ENCODE peak calls at places on chromosomes 4 and X, in nine cellular contexts. S is iris pigment epithelial cell; D is stimulated activated CD8-positive, alpha-beta memory T cell treated with anti-CD3 and anti-CD28 coated beads, Interleukin-15, amount 100 ng/mL, for 48 hours; K is endothelial cell of umbilical vein; U is renal cortical epithelial cell; I is substantia nigra; C is Peyer's patch; Z is NCI-H1105 treated with DMSO at 0.1 percent for 48 hours; O is NCI-H446. L is an unnamed sample.

GRCh38 chr4:38464328-38464727 is 199.7 kb upstream of the KLF3 start:
- DNase-seq in S (no peak), D (no peak), K (no peak), U (no peak), I (no peak), C (no peak), Z (no peak), O (no peak), L (peak; percentile 32)

GRCh38 chrX:69388526-69388925 is 115.6 kb upstream of the NALF2 start:
- DNase-seq in S (no peak), D (no peak), K (no peak), U (no peak), I (no peak), C (no peak), Z (peak; percentile 24), O (peak; percentile 85), L (no peak)

GRCh38 chrX:69031971-69032391 is 133.3 kb downstream of the PJA1 start:
- DNase-seq in S (no peak), D (no peak), K (no peak), U (peak; percentile 36), I (no peak), C (no peak), Z (no peak), O (no peak), L (no peak)

GRCh38 chr4:110515676-110516075 is 39.7 kb downstream of the ENPEP start:
- DNase-seq in S (no peak), D (no peak), K (no peak), U (no peak), I (no peak), C (no peak), Z (no peak), O (no peak), L (no peak)

GRCh38 chr4:110735691-110736090 is 112.8 kb upstream of the PITX2 start:
- DNase-seq in S (peak; percentile 74), D (no peak), K (no peak), U (no peak), I (no peak), C (no peak), Z (no peak), O (peak; percentile 67), L (no peak)

GRCh38 chr4:99414401-99414800 is 20.7 kb downstream of the ADH7 start:
- DNase-seq in S (peak; percentile 12), D (no peak), K (no peak), U (peak; percentile 53), I (no peak), C (no peak), Z (no peak), O (no peak), L (no peak)

GRCh38 chr4:71338846-71339593 is at the start of gene SLC4A4:
- DNase-seq in S (peak; percentile 57), D (no peak), K (no peak), U (peak; percentile 93), I (no peak), C (no peak), Z (no peak), O (no peak), L (peak; percentile 73)

GRCh38 chrX:30570505-30570904 is 7.1 kb downstream of the TASL start:
- DNase-seq in S (peak; percentile 27), D (no peak), K (peak; percentile 5), U (no peak), I (no peak), C (no peak), Z (peak; percentile 0), O (peak; percentile 18), L (peak; percentile 18)

GRCh38 chr4:167222098-167222497 is 12.2 kb downstream of the SPOCK3 start:
- DNase-seq in S (no peak), D (no peak), K (no peak), U (no peak), I (no peak), C (no peak), Z (no peak), O (no peak), L (no peak)

GRCh38 chr4:118775405-118775804 is 60.5 kb downstream of the SEC24D start:
- DNase-seq in S (no peak), D (no peak), K (no peak), U (no peak), I (no peak), C (no peak), Z (no peak), O (no peak), L (no peak)

GRCh38 chrX:143853488-143853887 is 30.4 kb upstream of the UBE2NL start:
- DNase-seq in S (peak; percentile 13), D (no peak), K (no peak), U (no peak), I (no peak), C (no peak), Z (no peak), O (no peak), L (no peak)

GRCh38 chr4:51895816-51896408 is 53.0 kb downstream of the DCUN1D4 start:
- DNase-seq in S (peak; percentile 68), D (peak; percentile 27), K (peak; percentile 74), U (peak; percentile 58), I (no peak), C (peak; percentile 47), Z (peak; percentile 17), O (peak; percentile 36), L (peak; percentile 60)